ENCODE peak calls at places on chromosome 7, in five cellular contexts. P is Caki2; Y is AG04450; E is stimulated activated CD8-positive, alpha-beta memory T cell treated with anti-CD3 and anti-CD28 coated beads, Interleukin-4, amount 100 ng/mL, for 1 hour; R is right cardiac atrium. T is an unnamed sample.

GRCh38 chr7:138753611-138754010 is 44.2 kb upstream of the TMEM213 start:
- DNase-seq in R (no peak), E (no peak), Y (no peak), P (no peak), T (no peak)

GRCh38 chr7:105309235-105310156 is 79.2 kb downstream of the SRPK2 start:
- DNase-seq in Y (no peak), E (no peak), R (no peak), P (peak; percentile 2), T (no peak)

GRCh38 chr7:108145401-108145800 is 15.2 kb upstream of the LAMB4 start:
- DNase-seq in P (no peak), E (no peak), Y (no peak), R (no peak), T (no peak)

GRCh38 chr7:121501566-121501965 is 105.5 kb upstream of the FAM3C start:
- DNase-seq in P (no peak), R (no peak), Y (no peak), E (no peak), T (no peak)

GRCh38 chr7:50818324-50818723 is 35.6 kb upstream of the GRB10 start:
- DNase-seq in E (no peak), R (no peak), Y (no peak), P (no peak), T (no peak)

GRCh38 chr7:127532736-127533135 is 52.7 kb downstream of the GCC1 start:
- DNase-seq in P (no peak), E (no peak), R (no peak), Y (no peak), T (no peak)

GRCh38 chr7:3762146-3762831 is 461.2 kb downstream of the SDK1 start:
- DNase-seq in Y (no peak), P (no peak), E (no peak), R (no peak), T (no peak)

GRCh38 chr7:112462236-112462635 is 12.0 kb downstream of the IFRD1 start:
- DNase-seq in P (peak; percentile 39), R (no peak), Y (no peak), E (no peak), T (peak; percentile 99)

GRCh38 chr7:32385316-32385956 is 104.7 kb downstream of the LSM5 start:
- DNase-seq in E (no peak), Y (no peak), P (no peak), R (no peak), T (no peak)

GRCh38 chr7:41996381-41997035 is 240.5 kb downstream of the GLI3 start:
- DNase-seq in E (no peak), Y (peak; percentile 44), R (no peak), P (peak; percentile 26), T (peak; percentile 81)

GRCh38 chr7:129843982-129844840 is 108.5 kb downstream of the UBE2H start:
- DNase-seq in P (no peak), R (no peak), Y (no peak), E (no peak), T (no peak)

GRCh38 chr7:29278362-29279070 is 83.9 kb downstream of the CHN2 start:
- DNase-seq in R (no peak), E (no peak), Y (no peak), P (no peak), T (no peak)

GRCh38 chr7:144907577-144907976 is 71.7 kb upstream of the TPK1 start:
- DNase-seq in Y (no peak), R (no peak), E (no peak), P (no peak), T (no peak)

GRCh38 chr7:141674702-141675101 is 27.3 kb downstream of the DENND11 start:
- DNase-seq in R (no peak), Y (no peak), P (no peak), E (no peak), T (no peak)

GRCh38 chr7:157529768-157530560 is 193.2 kb downstream of the DNAJB6 start:
- DNase-seq in P (no peak), E (no peak), R (peak; percentile 11), Y (no peak), T (no peak)

GRCh38 chr7:70355591-70356323 is 757.5 kb downstream of the AUTS2 start:
- DNase-seq in E (no peak), Y (no peak), P (no peak), R (no peak), T (no peak)

GRCh38 chr7:151428393-151429231 is 11.3 kb downstream of the CRYGN start:
- DNase-seq in R (peak; percentile 56), P (peak; percentile 77), E (no peak), Y (no peak), T (peak; percentile 68)

GRCh38 chr7:64359543-64359942 is 45.8 kb downstream of the ZNF736 start:
- DNase-seq in R (no peak), Y (no peak), P (no peak), E (no peak), T (no peak)

T was measured in fibroblast of pulmonary artery.